ENCODE peak calls at places on chromosomes 5 and 9, in five cellular contexts. I is transverse colon, W is lower leg skin, K is bronchial epithelial cell, O is Peyer's patch. H is an unnamed sample.

GRCh38 chr5:22663124-22663523 is 190.0 kb downstream of the CDH12 start:
- DNase-seq in I (no peak), W (no peak), K (no peak), O (no peak), H (no peak)

GRCh38 chr9:89940625-89941024 is 335.8 kb downstream of the GADD45G start:
- DNase-seq in I (no peak), W (peak; percentile 31), K (peak; percentile 46), O (no peak), H (peak; percentile 60)

GRCh38 chr9:4195285-4195684 is 104.6 kb downstream of the GLIS3 start:
- DNase-seq in I (no peak), W (no peak), K (no peak), O (no peak), H (no peak)

GRCh38 chr9:69149321-69149807 is 24.7 kb upstream of the TJP2 start:
- DNase-seq in I (no peak), W (no peak), K (peak; percentile 58), O (no peak), H (peak; percentile 47)

GRCh38 chr5:170836226-170836625 is 25.6 kb upstream of the RANBP17 start:
- DNase-seq in I (no peak), W (no peak), K (no peak), O (no peak), H (no peak)

GRCh38 chr9:90140131-90140818 is 502.3 kb downstream of the DIRAS2 start:
- DNase-seq in I (no peak), W (no peak), K (no peak), O (no peak), H (no peak)

GRCh38 chr5:137022043-137022442 is 477.1 kb downstream of the SPOCK1 start:
- DNase-seq in I (no peak), W (no peak), K (no peak), O (no peak), H (no peak)

GRCh38 chr5:173736923-173737412 is 120.5 kb upstream of the BOD1 start:
- DNase-seq in I (peak; percentile 71), W (no peak), K (no peak), O (peak; percentile 64), H (no peak)

GRCh38 chr9:136399176-136400037 is 563 bp downstream of the SNAPC4 start:
- DNase-seq in I (no peak), W (no peak), K (peak; percentile 7), O (no peak), H (peak; percentile 42)

GRCh38 chr9:109117856-109118801 is 1.6 kb downstream of the TMEM245 start:
- DNase-seq in I (peak; percentile 19), W (no peak), K (peak; percentile 87), O (peak; percentile 57), H (peak; percentile 62)

GRCh38 chr9:98391406-98391805 is 136.0 kb upstream of the TBC1D2 start:
- DNase-seq in I (no peak), W (no peak), K (peak; percentile 69), O (no peak), H (no peak)

GRCh38 chr5:15009420-15009819 is 137.8 kb upstream of the ANKH start:
- DNase-seq in I (no peak), W (no peak), K (peak; percentile 91), O (no peak), H (no peak)

GRCh38 chr9:86176468-86176867 is 77.1 kb upstream of the GOLM1 start:
- DNase-seq in I (no peak), W (no peak), K (peak; percentile 67), O (no peak), H (peak; percentile 19)

GRCh38 chr5:150481972-150482406 is 25.9 kb upstream of the NDST1 start:
- DNase-seq in I (no peak), W (no peak), K (no peak), O (no peak), H (no peak)

GRCh38 chr9:124261787-124262595 is 4.2 kb downstream of the NEK6 start:
- DNase-seq in I (no peak), W (no peak), K (no peak), O (no peak), H (no peak)

GRCh38 chr5:43007911-43008368 is 32.2 kb downstream of the ANXA2R start:
- DNase-seq in I (peak; percentile 80), W (peak; percentile 94), K (peak; percentile 63), O (peak; percentile 75), H (peak; percentile 47)

GRCh38 chr9:80796662-80797426 is 892.5 kb downstream of the TLE1 start:
- DNase-seq in I (no peak), W (no peak), K (no peak), O (no peak), H (no peak)

GRCh38 chr9:966936-967335 is 9.5 kb upstream of the DMRT3 start:
- DNase-seq in I (no peak), W (no peak), K (no peak), O (no peak), H (no peak)

GRCh38 chr9:127518091-127518856 is 67.0 kb downstream of the LRSAM1 start:
- DNase-seq in I (no peak), W (no peak), K (no peak), O (no peak), H (no peak)

GRCh38 chr9:69071059-69071458 is 35.5 kb downstream of the FXN start:
- DNase-seq in I (no peak), W (no peak), K (no peak), O (no peak), H (no peak)

GRCh38 chr9:109258619-109259321 is 62.1 kb downstream of the EPB41L4B start:
- DNase-seq in I (no peak), W (peak; percentile 40), K (no peak), O (no peak), H (peak; percentile 50)

GRCh38 chr5:136155769-136156168 is 23.1 kb downstream of the SMAD5 start:
- DNase-seq in I (no peak), W (no peak), K (peak; percentile 69), O (no peak), H (no peak)

GRCh38 chr9:79152306-79152705 is 419.5 kb upstream of the TLE4 start:
- DNase-seq in I (no peak), W (no peak), K (no peak), O (no peak), H (no peak)

GRCh38 chr9:78207319-78207718 is 28.6 kb upstream of the CEP78 start:
- DNase-seq in I (no peak), W (no peak), K (peak; percentile 32), O (no peak), H (no peak)

GRCh38 chr9:134165357-134166315 is 1.3 kb upstream of the RNU6ATAC start:
- DNase-seq in I (peak; percentile 28), W (no peak), K (peak; percentile 28), O (no peak), H (peak; percentile 43)

GRCh38 chr5:34517249-34517648 is 138.9 kb upstream of the RAI14 start:
- DNase-seq in I (no peak), W (no peak), K (peak; percentile 86), O (no peak), H (no peak)

GRCh38 chr9:112184946-112185345 is 9.8 kb upstream of the SUSD1 start:
- DNase-seq in I (no peak), W (no peak), K (no peak), O (no peak), H (no peak)

GRCh38 chr9:37239224-37239859 is 119.0 kb downstream of the ZCCHC7 start:
- DNase-seq in I (no peak), W (no peak), K (no peak), O (no peak), H (no peak)

GRCh38 chr9:94812343-94812742 is 85.8 kb downstream of the AOPEP start:
- DNase-seq in I (no peak), W (no peak), K (peak; percentile 81), O (no peak), H (no peak)

GRCh38 chr9:15149450-15149849 is 157.6 kb downstream of the TTC39B start:
- DNase-seq in I (no peak), W (no peak), K (no peak), O (no peak), H (no peak)

GRCh38 chr9:129338701-129339445 is 160.8 kb upstream of the IER5L start:
- DNase-seq in I (no peak), W (no peak), K (no peak), O (no peak), H (no peak)

GRCh38 chr9:75053869-75054268 is 25.8 kb upstream of the CARNMT1 start:
- DNase-seq in I (no peak), W (no peak), K (no peak), O (no peak), H (no peak)

GRCh38 chr9:127717766-127718165 is 1.9 kb downstream of the TTC16 start:
- DNase-seq in I (no peak), W (no peak), K (no peak), O (no peak), H (no peak)

GRCh38 chr9:116689633-116690032 is 2.5 kb downstream of the TRIM32 start:
- DNase-seq in I (no peak), W (no peak), K (no peak), O (no peak), H (no peak)

GRCh38 chr9:116687074-116687761 is at the start of gene TRIM32:
- DNase-seq in I (peak; percentile 93), W (peak; percentile 97), K (peak; percentile 66), O (peak; percentile 95), H (peak; percentile 92)

GRCh38 chr9:116686693-116687073 is 422 bp upstream of the TRIM32 start:
- DNase-seq in I (no peak), W (no peak), K (no peak), O (peak; percentile 44), H (no peak)

GRCh38 chr9:116687762-116688160 is 656 bp downstream of the TRIM32 start:
- DNase-seq in I (no peak), W (no peak), K (no peak), O (no peak), H (no peak)

GRCh38 chr9:116689117-116689516 is 2.0 kb downstream of the TRIM32 start:
- DNase-seq in I (no peak), W (no peak), K (no peak), O (no peak), H (no peak)
- H3K4me3 ChIP-seq in I (no peak overlapping the region), W (no peak overlapping the region), K (no peak overlapping the region), O (no peak overlapping the region), H (no peak overlapping the region)

DNA sequence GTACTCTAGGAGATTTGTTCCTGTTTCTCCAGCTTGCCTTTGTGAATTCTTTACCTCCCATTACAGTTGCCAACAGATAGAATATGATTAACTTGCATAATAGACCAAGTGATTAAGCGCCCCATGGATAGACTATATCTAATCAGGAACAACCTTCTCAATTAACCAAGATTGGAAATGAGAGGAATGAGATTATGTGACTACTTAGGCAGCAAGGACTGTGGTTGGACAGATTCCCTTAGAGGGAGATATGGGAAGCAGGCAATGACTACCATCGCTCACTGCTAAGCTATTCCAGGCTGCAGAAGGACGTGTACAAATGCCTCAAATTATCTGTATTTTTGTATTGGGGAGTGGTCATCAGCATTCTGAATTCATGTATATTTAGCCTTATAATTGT is 278.1 kb upstream of the DAB2 start:
- DNase-seq in I (no peak), W (no peak), K (no peak), O (no peak), H (no peak)
- TF ChIP-seq CTCF in I (no peak), W (no peak), K (no peak), O (no peak), H (no peak)

GRCh38 chr5:140553657-140554056 is 3.6 kb downstream of the SRA1 start:
- DNase-seq in I (no peak), W (no peak), K (peak; percentile 76), O (no peak), H (no peak)
- H3K4me3 ChIP-seq in I (no peak overlapping the region), W (no peak overlapping the region), K (no peak overlapping the region), O (no peak overlapping the region), H (no peak overlapping the region)

DNA sequence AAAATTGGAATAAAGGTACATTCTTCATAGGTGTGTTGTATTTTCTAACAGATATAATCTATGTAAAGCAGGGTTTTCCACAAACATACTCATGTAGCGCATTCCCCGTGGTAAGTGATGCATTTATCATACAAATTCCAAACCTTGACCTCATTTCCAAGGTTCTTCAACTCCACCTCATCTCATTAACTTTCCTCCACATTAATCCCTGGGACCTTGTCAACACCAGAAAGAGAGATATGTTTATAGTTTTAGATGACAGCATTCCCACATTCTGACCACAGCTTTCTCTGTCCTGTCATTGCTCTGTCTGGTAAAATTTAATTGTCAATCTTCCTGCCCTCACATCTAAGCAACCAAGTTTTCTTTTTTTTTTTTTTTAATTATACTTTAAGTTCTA is 415.1 kb downstream of the TMEM161B start:
- DNase-seq in I (no peak), W (no peak), K (no peak), O (no peak), H (no peak)
- TF ChIP-seq CTCF in I (no peak), W (no peak), K (no peak), O (no peak), H (no peak)